ENCODE peak calls at places on chromosomes 11 and 22, in nine cellular contexts. One of them, this sample, is unnamed.

GRCh38 chr22:24894998-24895397 is 51.5 kb downstream of the LHFPL7 start:
- DNase-seq in kidney: peak; percentile 89
- DNase-seq in LoVo: peak; percentile 24
- DNase-seq in hepatocyte: peak; percentile 65
- DNase-seq in COR-L47: peak; percentile 63
- DNase-seq in RPMI7951: peak; percentile 62
- DNase-seq in activated CD4-positive, CD25-positive, alpha-beta regulatory T cell treated with anti-CD3 and anti-CD28 coated beads, Interleukin-2, amount 50 U/mL, for 16 hours: no peak
- DNase-seq in stomach: peak; percentile 88
- DNase-seq in HTR-8/SVneo: peak; percentile 7
- DNase-seq in this sample: no peak

GRCh38 chr22:45580703-45581381 is 78.2 kb downstream of the FBLN1 start:
- DNase-seq in LoVo: no peak
- DNase-seq in COR-L47: no peak
- DNase-seq in kidney: peak; percentile 49
- DNase-seq in RPMI7951: peak; percentile 62
- DNase-seq in HTR-8/SVneo: no peak
- DNase-seq in activated CD4-positive, CD25-positive, alpha-beta regulatory T cell treated with anti-CD3 and anti-CD28 coated beads, Interleukin-2, amount 50 U/mL, for 16 hours: no peak
- DNase-seq in hepatocyte: peak; percentile 42
- DNase-seq in stomach: no peak
- DNase-seq in this sample: no peak

GRCh38 chr22:46652081-46652929 is 32.1 kb downstream of the GRAMD4 start:
- DNase-seq in COR-L47: no peak
- DNase-seq in kidney: no peak
- DNase-seq in RPMI7951: no peak
- DNase-seq in stomach: no peak
- DNase-seq in hepatocyte: peak; percentile 67
- DNase-seq in activated CD4-positive, CD25-positive, alpha-beta regulatory T cell treated with anti-CD3 and anti-CD28 coated beads, Interleukin-2, amount 50 U/mL, for 16 hours: no peak
- DNase-seq in HTR-8/SVneo: peak; percentile 26
- DNase-seq in LoVo: no peak
- DNase-seq in this sample: no peak

GRCh38 chr11:57639321-57640067 is 10.2 kb downstream of the YPEL4 start:
- DNase-seq in kidney: no peak
- DNase-seq in RPMI7951: no peak
- DNase-seq in activated CD4-positive, CD25-positive, alpha-beta regulatory T cell treated with anti-CD3 and anti-CD28 coated beads, Interleukin-2, amount 50 U/mL, for 16 hours: no peak
- DNase-seq in HTR-8/SVneo: peak; percentile 52
- DNase-seq in stomach: no peak
- DNase-seq in hepatocyte: peak; percentile 86
- DNase-seq in LoVo: no peak
- DNase-seq in COR-L47: no peak
- DNase-seq in this sample: no peak

GRCh38 chr22:28855355-28856094 is 27.8 kb upstream of the ZNRF3 start:
- DNase-seq in activated CD4-positive, CD25-positive, alpha-beta regulatory T cell treated with anti-CD3 and anti-CD28 coated beads, Interleukin-2, amount 50 U/mL, for 16 hours: peak; percentile 15
- DNase-seq in stomach: peak; percentile 42
- DNase-seq in COR-L47: peak; percentile 48
- DNase-seq in kidney: no peak
- DNase-seq in HTR-8/SVneo: peak; percentile 61
- DNase-seq in hepatocyte: peak; percentile 74
- DNase-seq in RPMI7951: peak; percentile 55
- DNase-seq in LoVo: peak; percentile 64
- DNase-seq in this sample: no peak

GRCh38 chr11:18723991-18724390 is 2.0 kb downstream of the IGSF22 start:
- DNase-seq in stomach: no peak
- DNase-seq in LoVo: no peak
- DNase-seq in HTR-8/SVneo: no peak
- DNase-seq in hepatocyte: no peak
- DNase-seq in kidney: no peak
- DNase-seq in activated CD4-positive, CD25-positive, alpha-beta regulatory T cell treated with anti-CD3 and anti-CD28 coated beads, Interleukin-2, amount 50 U/mL, for 16 hours: no peak
- DNase-seq in COR-L47: peak; percentile 80
- DNase-seq in RPMI7951: no peak
- DNase-seq in this sample: no peak

GRCh38 chr22:41862160-41862529 is 29.2 kb downstream of the SREBF2 start:
- DNase-seq in stomach: no peak
- DNase-seq in activated CD4-positive, CD25-positive, alpha-beta regulatory T cell treated with anti-CD3 and anti-CD28 coated beads, Interleukin-2, amount 50 U/mL, for 16 hours: no peak
- DNase-seq in HTR-8/SVneo: no peak
- DNase-seq in LoVo: no peak
- DNase-seq in kidney: no peak
- DNase-seq in COR-L47: no peak
- DNase-seq in hepatocyte: peak; percentile 61
- DNase-seq in RPMI7951: no peak
- DNase-seq in this sample: peak; percentile 25

GRCh38 chr22:40690370-40690769 is 11.1 kb downstream of the MCHR1 start:
- DNase-seq in RPMI7951: no peak
- DNase-seq in kidney: no peak
- DNase-seq in stomach: no peak
- DNase-seq in HTR-8/SVneo: no peak
- DNase-seq in COR-L47: no peak
- DNase-seq in hepatocyte: no peak
- DNase-seq in activated CD4-positive, CD25-positive, alpha-beta regulatory T cell treated with anti-CD3 and anti-CD28 coated beads, Interleukin-2, amount 50 U/mL, for 16 hours: no peak
- DNase-seq in LoVo: no peak
- DNase-seq in this sample: no peak

GRCh38 chr22:33781396-33781795 is 138.9 kb downstream of the LARGE1 start:
- DNase-seq in RPMI7951: no peak
- DNase-seq in stomach: no peak
- DNase-seq in hepatocyte: peak; percentile 22
- DNase-seq in kidney: no peak
- DNase-seq in LoVo: no peak
- DNase-seq in COR-L47: no peak
- DNase-seq in activated CD4-positive, CD25-positive, alpha-beta regulatory T cell treated with anti-CD3 and anti-CD28 coated beads, Interleukin-2, amount 50 U/mL, for 16 hours: no peak
- DNase-seq in HTR-8/SVneo: no peak
- DNase-seq in this sample: no peak

GRCh38 chr11:129861702-129862107 is 33.7 kb downstream of the NFRKB start:
- DNase-seq in HTR-8/SVneo: peak; percentile 89
- DNase-seq in stomach: peak; percentile 89
- DNase-seq in activated CD4-positive, CD25-positive, alpha-beta regulatory T cell treated with anti-CD3 and anti-CD28 coated beads, Interleukin-2, amount 50 U/mL, for 16 hours: no peak
- DNase-seq in COR-L47: no peak
- DNase-seq in kidney: no peak
- DNase-seq in hepatocyte: peak; percentile 93
- DNase-seq in RPMI7951: peak; percentile 87
- DNase-seq in LoVo: peak; percentile 93
- DNase-seq in this sample: no peak

GRCh38 chr11:35173011-35173511 is 34.1 kb downstream of the CD44 start:
- DNase-seq in hepatocyte: peak; percentile 60
- DNase-seq in LoVo: peak; percentile 53
- DNase-seq in COR-L47: no peak
- DNase-seq in stomach: peak; percentile 34
- DNase-seq in HTR-8/SVneo: no peak
- DNase-seq in kidney: no peak
- DNase-seq in RPMI7951: no peak
- DNase-seq in activated CD4-positive, CD25-positive, alpha-beta regulatory T cell treated with anti-CD3 and anti-CD28 coated beads, Interleukin-2, amount 50 U/mL, for 16 hours: no peak
- DNase-seq in this sample: no peak

GRCh38 chr22:36385491-36386350 is 2.0 kb downstream of the MYH9 start:
- DNase-seq in COR-L47: peak; percentile 76
- DNase-seq in stomach: peak; percentile 83
- DNase-seq in RPMI7951: peak; percentile 83
- DNase-seq in kidney: peak; percentile 85
- DNase-seq in hepatocyte: peak; percentile 55
- DNase-seq in activated CD4-positive, CD25-positive, alpha-beta regulatory T cell treated with anti-CD3 and anti-CD28 coated beads, Interleukin-2, amount 50 U/mL, for 16 hours: peak; percentile 39
- DNase-seq in LoVo: peak; percentile 59
- DNase-seq in HTR-8/SVneo: no peak
- DNase-seq in this sample: no peak

GRCh38 chr11:1236316-1237127 is 13.7 kb downstream of the MUC5B start:
- DNase-seq in LoVo: no peak
- DNase-seq in hepatocyte: no peak
- DNase-seq in HTR-8/SVneo: no peak
- DNase-seq in activated CD4-positive, CD25-positive, alpha-beta regulatory T cell treated with anti-CD3 and anti-CD28 coated beads, Interleukin-2, amount 50 U/mL, for 16 hours: no peak
- DNase-seq in stomach: no peak
- DNase-seq in COR-L47: no peak
- DNase-seq in kidney: peak; percentile 65
- DNase-seq in RPMI7951: no peak
- DNase-seq in this sample: no peak

GRCh38 chr22:39556970-39557811 is 13.4 kb upstream of the CACNA1I start:
- DNase-seq in stomach: no peak
- DNase-seq in COR-L47: peak; percentile 49
- DNase-seq in kidney: no peak
- DNase-seq in HTR-8/SVneo: no peak
- DNase-seq in RPMI7951: no peak
- DNase-seq in LoVo: no peak
- DNase-seq in hepatocyte: peak; percentile 48
- DNase-seq in activated CD4-positive, CD25-positive, alpha-beta regulatory T cell treated with anti-CD3 and anti-CD28 coated beads, Interleukin-2, amount 50 U/mL, for 16 hours: no peak
- DNase-seq in this sample: no peak

GRCh38 chr22:45865561-45866397 is 111.2 kb downstream of the WNT7B start:
- DNase-seq in activated CD4-positive, CD25-positive, alpha-beta regulatory T cell treated with anti-CD3 and anti-CD28 coated beads, Interleukin-2, amount 50 U/mL, for 16 hours: no peak
- DNase-seq in RPMI7951: no peak
- DNase-seq in COR-L47: no peak
- DNase-seq in LoVo: no peak
- DNase-seq in stomach: peak; percentile 20
- DNase-seq in kidney: peak; percentile 57
- DNase-seq in HTR-8/SVneo: no peak
- DNase-seq in hepatocyte: no peak
- DNase-seq in this sample: no peak

GRCh38 chr11:45133871-45134270 is 12.6 kb upstream of the PRDM11 start:
- DNase-seq in stomach: no peak
- DNase-seq in kidney: no peak
- DNase-seq in COR-L47: no peak
- DNase-seq in activated CD4-positive, CD25-positive, alpha-beta regulatory T cell treated with anti-CD3 and anti-CD28 coated beads, Interleukin-2, amount 50 U/mL, for 16 hours: no peak
- DNase-seq in HTR-8/SVneo: no peak
- DNase-seq in LoVo: no peak
- DNase-seq in RPMI7951: peak; percentile 2
- DNase-seq in hepatocyte: no peak
- DNase-seq in this sample: no peak

GRCh38 chr11:36510567-36511020 is 522 bp upstream of the TRAF6 start:
- DNase-seq in RPMI7951: no peak
- DNase-seq in LoVo: peak; percentile 24
- DNase-seq in stomach: no peak
- DNase-seq in activated CD4-positive, CD25-positive, alpha-beta regulatory T cell treated with anti-CD3 and anti-CD28 coated beads, Interleukin-2, amount 50 U/mL, for 16 hours: no peak
- DNase-seq in kidney: no peak
- DNase-seq in COR-L47: no peak
- DNase-seq in hepatocyte: peak; percentile 9
- DNase-seq in HTR-8/SVneo: peak; percentile 14
- DNase-seq in this sample: no peak

GRCh38 chr11:37511425-37511933 is 913.4 kb upstream of the RAG2 start:
- DNase-seq in HTR-8/SVneo: no peak
- DNase-seq in stomach: no peak
- DNase-seq in COR-L47: no peak
- DNase-seq in kidney: no peak
- DNase-seq in hepatocyte: no peak
- DNase-seq in activated CD4-positive, CD25-positive, alpha-beta regulatory T cell treated with anti-CD3 and anti-CD28 coated beads, Interleukin-2, amount 50 U/mL, for 16 hours: no peak
- DNase-seq in RPMI7951: no peak
- DNase-seq in LoVo: no peak
- DNase-seq in this sample: no peak

GRCh38 chr11:61092908-61093763 is 9.2 kb upstream of the CD5 start:
- DNase-seq in activated CD4-positive, CD25-positive, alpha-beta regulatory T cell treated with anti-CD3 and anti-CD28 coated beads, Interleukin-2, amount 50 U/mL, for 16 hours: no peak
- DNase-seq in RPMI7951: no peak
- DNase-seq in LoVo: no peak
- DNase-seq in HTR-8/SVneo: no peak
- DNase-seq in hepatocyte: no peak
- DNase-seq in COR-L47: no peak
- DNase-seq in stomach: no peak
- DNase-seq in kidney: no peak
- DNase-seq in this sample: no peak

GRCh38 chr11:71298761-71299181 is 46.4 kb upstream of the SHANK2 start:
- DNase-seq in COR-L47: no peak
- DNase-seq in LoVo: no peak
- DNase-seq in RPMI7951: no peak
- DNase-seq in hepatocyte: no peak
- DNase-seq in kidney: no peak
- DNase-seq in HTR-8/SVneo: no peak
- DNase-seq in activated CD4-positive, CD25-positive, alpha-beta regulatory T cell treated with anti-CD3 and anti-CD28 coated beads, Interleukin-2, amount 50 U/mL, for 16 hours: no peak
- DNase-seq in stomach: peak; percentile 22
- DNase-seq in this sample: no peak

GRCh38 chr11:130473795-130474377 is 25.4 kb downstream of the ADAMTS15 start:
- DNase-seq in kidney: no peak
- DNase-seq in stomach: no peak
- DNase-seq in HTR-8/SVneo: no peak
- DNase-seq in RPMI7951: no peak
- DNase-seq in COR-L47: no peak
- DNase-seq in activated CD4-positive, CD25-positive, alpha-beta regulatory T cell treated with anti-CD3 and anti-CD28 coated beads, Interleukin-2, amount 50 U/mL, for 16 hours: no peak
- DNase-seq in LoVo: no peak
- DNase-seq in hepatocyte: no peak
- DNase-seq in this sample: no peak

GRCh38 chr11:10878408-10879214 is 20.8 kb upstream of the ZBED5 start:
- DNase-seq in hepatocyte: peak; percentile 76
- DNase-seq in stomach: no peak
- DNase-seq in LoVo: peak; percentile 58
- DNase-seq in HTR-8/SVneo: peak; percentile 45
- DNase-seq in COR-L47: no peak
- DNase-seq in RPMI7951: peak; percentile 70
- DNase-seq in activated CD4-positive, CD25-positive, alpha-beta regulatory T cell treated with anti-CD3 and anti-CD28 coated beads, Interleukin-2, amount 50 U/mL, for 16 hours: no peak
- DNase-seq in kidney: no peak
- DNase-seq in this sample: no peak

GRCh38 chr11:114892381-114893197 is 214.3 kb downstream of the NXPE2 start:
- DNase-seq in COR-L47: no peak
- DNase-seq in HTR-8/SVneo: no peak
- DNase-seq in kidney: no peak
- DNase-seq in hepatocyte: no peak
- DNase-seq in stomach: no peak
- DNase-seq in activated CD4-positive, CD25-positive, alpha-beta regulatory T cell treated with anti-CD3 and anti-CD28 coated beads, Interleukin-2, amount 50 U/mL, for 16 hours: no peak
- DNase-seq in RPMI7951: no peak
- DNase-seq in LoVo: no peak
- DNase-seq in this sample: no peak

GRCh38 chr11:64598106-64598796 is 7.2 kb downstream of the SLC22A12 start:
- DNase-seq in activated CD4-positive, CD25-positive, alpha-beta regulatory T cell treated with anti-CD3 and anti-CD28 coated beads, Interleukin-2, amount 50 U/mL, for 16 hours: no peak
- DNase-seq in kidney: peak; percentile 61
- DNase-seq in hepatocyte: no peak
- DNase-seq in COR-L47: no peak
- DNase-seq in LoVo: no peak
- DNase-seq in RPMI7951: no peak
- DNase-seq in stomach: no peak
- DNase-seq in HTR-8/SVneo: no peak
- DNase-seq in this sample: no peak

GRCh38 chr22:18095101-18095805 is 15.4 kb upstream of the TUBA8 start:
- DNase-seq in RPMI7951: no peak
- DNase-seq in COR-L47: no peak
- DNase-seq in hepatocyte: no peak
- DNase-seq in LoVo: no peak
- DNase-seq in activated CD4-positive, CD25-positive, alpha-beta regulatory T cell treated with anti-CD3 and anti-CD28 coated beads, Interleukin-2, amount 50 U/mL, for 16 hours: no peak
- DNase-seq in HTR-8/SVneo: no peak
- DNase-seq in stomach: no peak
- DNase-seq in kidney: no peak
- DNase-seq in this sample: no peak

GRCh38 chr11:27514558-27514957 is 8.0 kb upstream of the LIN7C start:
- DNase-seq in hepatocyte: no peak
- DNase-seq in kidney: no peak
- DNase-seq in HTR-8/SVneo: no peak
- DNase-seq in COR-L47: no peak
- DNase-seq in stomach: no peak
- DNase-seq in activated CD4-positive, CD25-positive, alpha-beta regulatory T cell treated with anti-CD3 and anti-CD28 coated beads, Interleukin-2, amount 50 U/mL, for 16 hours: no peak
- DNase-seq in RPMI7951: peak; percentile 53
- DNase-seq in LoVo: no peak
- DNase-seq in this sample: no peak

GRCh38 chr11:110356769-110357671 is 60.6 kb upstream of the RDX start:
- DNase-seq in hepatocyte: peak; percentile 52
- DNase-seq in RPMI7951: peak; percentile 90
- DNase-seq in LoVo: peak; percentile 65
- DNase-seq in activated CD4-positive, CD25-positive, alpha-beta regulatory T cell treated with anti-CD3 and anti-CD28 coated beads, Interleukin-2, amount 50 U/mL, for 16 hours: no peak
- DNase-seq in COR-L47: no peak
- DNase-seq in kidney: no peak
- DNase-seq in stomach: no peak
- DNase-seq in HTR-8/SVneo: peak; percentile 67
- DNase-seq in this sample: no peak

GRCh38 chr11:134696455-134696854 is 284.4 kb upstream of the B3GAT1 start:
- DNase-seq in activated CD4-positive, CD25-positive, alpha-beta regulatory T cell treated with anti-CD3 and anti-CD28 coated beads, Interleukin-2, amount 50 U/mL, for 16 hours: no peak
- DNase-seq in HTR-8/SVneo: no peak
- DNase-seq in hepatocyte: no peak
- DNase-seq in stomach: no peak
- DNase-seq in kidney: no peak
- DNase-seq in COR-L47: no peak
- DNase-seq in RPMI7951: no peak
- DNase-seq in LoVo: no peak
- DNase-seq in this sample: no peak

GRCh38 chr11:118398797-118399564 is 2.4 kb upstream of the ATP5MG start:
- DNase-seq in activated CD4-positive, CD25-positive, alpha-beta regulatory T cell treated with anti-CD3 and anti-CD28 coated beads, Interleukin-2, amount 50 U/mL, for 16 hours: peak; percentile 36
- DNase-seq in LoVo: no peak
- DNase-seq in COR-L47: no peak
- DNase-seq in HTR-8/SVneo: no peak
- DNase-seq in RPMI7951: no peak
- DNase-seq in stomach: no peak
- DNase-seq in kidney: no peak
- DNase-seq in hepatocyte: no peak
- DNase-seq in this sample: no peak

GRCh38 chr11:8913961-8914660 is 3.1 kb downstream of the AKIP1 start:
- DNase-seq in RPMI7951: peak; percentile 29
- DNase-seq in activated CD4-positive, CD25-positive, alpha-beta regulatory T cell treated with anti-CD3 and anti-CD28 coated beads, Interleukin-2, amount 50 U/mL, for 16 hours: no peak
- DNase-seq in COR-L47: peak; percentile 49
- DNase-seq in hepatocyte: peak; percentile 58
- DNase-seq in stomach: no peak
- DNase-seq in LoVo: peak; percentile 12
- DNase-seq in kidney: no peak
- DNase-seq in HTR-8/SVneo: no peak
- DNase-seq in this sample: no peak

GRCh38 chr22:28015056-28015445 is 96.0 kb upstream of the PITPNB start:
- DNase-seq in kidney: no peak
- DNase-seq in RPMI7951: no peak
- DNase-seq in LoVo: no peak
- DNase-seq in COR-L47: no peak
- DNase-seq in activated CD4-positive, CD25-positive, alpha-beta regulatory T cell treated with anti-CD3 and anti-CD28 coated beads, Interleukin-2, amount 50 U/mL, for 16 hours: no peak
- DNase-seq in hepatocyte: no peak
- DNase-seq in HTR-8/SVneo: no peak
- DNase-seq in stomach: no peak
- DNase-seq in this sample: no peak

This sample was measured in activated naive CD4-positive, alpha-beta T cell.